ENCODE peak calls at places on chromosomes 12 and 14, in six cellular contexts. C, A, L, V, U and M are unnamed samples.

GRCh38 chr14:95536036-95536577 is 1.3 kb downstream of the GLRX5 start:
- DNase-seq in C (no peak), A (no peak), L (no peak), V (no peak), U (no peak), M (no peak)

GRCh38 chr12:89370850-89371249 is 18.5 kb upstream of the DUSP6 start:
- DNase-seq in C (no peak), A (no peak), L (no peak), V (no peak), U (no peak), M (no peak)

GRCh38 chr12:26135010-26135420 is 10.2 kb upstream of the BHLHE41 start:
- DNase-seq in C (no peak), A (no peak), L (no peak), V (no peak), U (no peak), M (no peak)

GRCh38 chr14:72559669-72560068 is 334.2 kb downstream of the DPF3 start:
- DNase-seq in C (peak; percentile 79), A (no peak), L (no peak), V (no peak), U (no peak), M (no peak)

GRCh38 chr12:132277961-132278360 is 51.4 kb downstream of the GALNT9 start:
- DNase-seq in C (no peak), A (no peak), L (no peak), V (no peak), U (peak; percentile 4), M (no peak)

GRCh38 chr14:51733147-51733546 is 81.4 kb downstream of the FRMD6 start:
- DNase-seq in C (no peak), A (no peak), L (no peak), V (no peak), U (no peak), M (no peak)

GRCh38 chr14:76113691-76114090 is 38.0 kb upstream of the GPATCH2L start:
- DNase-seq in C (peak; percentile 54), A (no peak), L (no peak), V (no peak), U (no peak), M (no peak)

GRCh38 chr12:43636706-43637105 is 84.7 kb upstream of the ADAMTS20 start:
- DNase-seq in C (no peak), A (no peak), L (no peak), V (no peak), U (no peak), M (no peak)

GRCh38 chr14:85482549-85482948 is 47.4 kb upstream of the FLRT2 start:
- DNase-seq in C (no peak), A (no peak), L (no peak), V (no peak), U (no peak), M (no peak)